ENCODE peak calls at places on chromosomes 12 and 14, in seven cellular contexts. M, D, Z, A, G, F and C are unnamed samples.

GRCh38 chr12:64796205-64796845 is 28.1 kb upstream of the TBC1D30 start:
- DNase-seq in D (peak), Z (peak), F (peak), A (peak), M (peak), G (peak), C (peak)

GRCh38 chr14:104322531-104323466 is 184.4 kb downstream of the KIF26A start:
- DNase-seq in G (no peak), M (no peak), Z (no peak), F (no peak), A (no peak), D (no peak), C (no peak)

GRCh38 chr12:87231818-87232217 is 797.4 kb downstream of the C12orf50 start:
- DNase-seq in G (no peak), D (peak), Z (no peak), F (no peak), A (no peak), M (no peak), C (no peak)

GRCh38 chr12:4041191-4041885 is 168.1 kb upstream of the PARP11 start:
- DNase-seq in G (no peak), M (no peak), A (no peak), F (no peak), D (no peak), Z (no peak), C (no peak)

GRCh38 chr12:23041774-23042173 is 416.8 kb downstream of the ETNK1 start:
- DNase-seq in F (no peak), D (no peak), M (no peak), Z (no peak), A (no peak), G (no peak), C (no peak)

GRCh38 chr14:67620217-67620789 is 583 bp downstream of the ARG2 start:
- DNase-seq in G (peak), F (no peak), D (peak), Z (no peak), A (no peak), M (peak), C (no peak)

GRCh38 chr14:79091381-79091963 is 921.3 kb downstream of the NRXN3 start:
- DNase-seq in Z (no peak), F (no peak), G (no peak), M (no peak), A (no peak), D (no peak), C (no peak)

GRCh38 chr14:24848427-24848826 is 201.5 kb downstream of the STXBP6 start:
- DNase-seq in Z (no peak), G (peak), D (no peak), F (no peak), A (no peak), M (no peak), C (no peak)

GRCh38 chr14:55107766-55108554 is 21.1 kb upstream of the LGALS3 start:
- DNase-seq in G (peak), A (peak), M (peak), Z (no peak), D (peak), F (no peak), C (peak)

GRCh38 chr12:6187948-6188793 is 12.0 kb upstream of the CD9 start:
- DNase-seq in D (no peak), A (no peak), F (no peak), G (no peak), M (no peak), Z (no peak), C (no peak)

GRCh38 chr12:19198272-19198671 is 68.7 kb downstream of the PLEKHA5 start:
- DNase-seq in G (peak), M (no peak), D (peak), A (no peak), Z (no peak), F (no peak), C (no peak)

GRCh38 chr12:88855301-88855700 is 275.0 kb upstream of the KITLG start:
- DNase-seq in F (peak), G (no peak), M (no peak), D (no peak), Z (no peak), A (no peak), C (no peak)

GRCh38 chr12:66044731-66045130 is 85.8 kb downstream of the LLPH start:
- DNase-seq in M (no peak), D (peak), F (no peak), G (peak), Z (no peak), A (no peak), C (no peak)

GRCh38 chr14:93073833-93074769 is 41.6 kb downstream of the ITPK1 start:
- DNase-seq in M (no peak), A (no peak), F (no peak), Z (peak), G (peak), D (no peak), C (no peak)

GRCh38 chr14:21257395-21258193 is 11.6 kb downstream of the HNRNPC start:
- DNase-seq in D (no peak), F (no peak), G (no peak), A (no peak), M (no peak), Z (no peak), C (no peak)

GRCh38 chr14:24312736-24313507 is 1.6 kb downstream of the LTB4R start:
- DNase-seq in A (no peak), D (no peak), G (peak), Z (no peak), M (no peak), F (peak), C (no peak)

GRCh38 chr14:33812181-33812580 is 138.7 kb downstream of the EGLN3 start:
- DNase-seq in D (no peak), G (no peak), A (no peak), Z (no peak), F (no peak), M (no peak), C (no peak)

GRCh38 chr14:96502621-96503251 is 554 bp downstream of the PAPOLA start:
- DNase-seq in Z (no peak), D (peak), G (peak), A (no peak), M (no peak), F (peak), C (peak)

GRCh38 chr12:64085154-64085553 is 136.9 kb downstream of the KICS2 start:
- DNase-seq in Z (no peak), F (no peak), G (no peak), D (no peak), A (no peak), M (no peak), C (no peak)

GRCh38 chr12:67630373-67631088 is 18.0 kb upstream of the DYRK2 start:
- DNase-seq in D (no peak), Z (peak), F (peak), G (peak), M (no peak), A (no peak), C (no peak)

GRCh38 chr14:32608880-32609279 is 279.8 kb downstream of the AKAP6 start:
- DNase-seq in F (no peak), D (peak), A (no peak), M (no peak), G (peak), Z (no peak), C (no peak)

GRCh38 chr12:120321382-120322202 is 6.0 kb downstream of the PLA2G1B start:
- DNase-seq in Z (no peak), M (no peak), D (no peak), G (no peak), A (no peak), F (no peak), C (no peak)

GRCh38 chr12:121610239-121611149 is 15.8 kb upstream of the ORAI1 start:
- DNase-seq in F (no peak), A (no peak), Z (no peak), M (no peak), D (no peak), G (peak), C (no peak)

GRCh38 chr12:175250-175649 is 38.7 kb downstream of the SLC6A12 start:
- DNase-seq in Z (no peak), M (peak), D (no peak), G (no peak), F (no peak), A (no peak), C (no peak)

DNA sequence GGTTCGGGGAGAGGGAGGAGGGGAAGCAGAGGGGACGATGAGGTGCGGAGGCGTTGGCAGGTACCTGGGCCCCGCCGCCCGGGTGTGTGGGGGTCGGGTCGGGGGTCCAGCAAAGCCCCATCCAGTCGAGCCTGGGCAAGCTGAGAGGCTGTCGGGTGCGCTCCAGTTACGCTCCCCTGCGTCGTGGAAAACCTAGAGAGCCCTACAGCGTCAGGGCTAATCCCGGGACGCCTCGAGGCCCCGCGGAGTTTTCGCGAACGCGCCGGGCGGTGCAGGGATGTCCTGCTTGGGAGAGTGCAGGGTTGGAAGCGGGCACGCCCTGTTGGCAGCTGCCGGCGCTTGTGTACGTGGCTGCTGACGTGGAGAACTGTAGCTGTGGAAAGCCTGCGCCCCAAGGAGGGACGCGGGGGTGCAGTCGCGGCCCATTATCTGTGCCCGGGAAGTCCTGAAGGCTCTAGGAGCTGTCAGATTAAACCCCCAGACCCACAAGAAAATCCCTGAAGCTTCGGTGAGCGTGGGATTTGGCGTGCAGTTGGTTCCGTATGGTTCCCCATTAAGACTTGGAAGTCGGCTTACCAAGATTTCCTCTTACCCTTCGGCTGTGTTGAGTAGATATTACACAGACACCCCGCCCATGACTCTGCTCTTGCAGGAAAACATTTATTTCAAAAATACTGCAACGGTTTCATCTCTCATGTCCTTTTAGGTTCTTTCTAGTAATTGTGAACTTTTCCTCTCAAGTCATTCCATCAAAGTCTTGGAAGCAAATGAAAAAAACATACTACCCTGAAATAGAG is 11.3 kb upstream of the SLC38A2 start:
- DNase-seq in F (peak), D (peak), M (peak), Z (peak), A (peak), G (peak), C (no peak)
- TF ChIP-seq CTCF in F (no peak), D (no peak), M (peak), Z (no peak), A (no peak), G (no peak), C (no peak)

GRCh38 chr12:99146730-99147129 is 500.8 kb upstream of the GARIN6 start:
- DNase-seq in G (no peak), D (no peak), M (no peak), F (no peak), Z (no peak), A (no peak), C (no peak)

GRCh38 chr12:99147150-99147549 is 500.4 kb upstream of the GARIN6 start:
- DNase-seq in Z (no peak), D (no peak), F (no peak), G (no peak), A (no peak), M (no peak), C (no peak)

GRCh38 chr12:99146185-99146584 is 501.1 kb downstream of the APAF1 start:
- DNase-seq in A (no peak), D (no peak), F (no peak), M (no peak), G (peak), Z (no peak), C (no peak)
- TF ChIP-seq CTCF in A (no peak), D (no peak), F (no peak), M (no peak), G (no peak), Z (no peak), C (no peak)

GRCh38 chr14:30767624-30768023 is 106.7 kb upstream of the COCH start:
- DNase-seq in G (no peak), Z (no peak), A (no peak), F (no peak), M (no peak), D (no peak), C (no peak)

GRCh38 chr14:30770376-30770775 is 104.0 kb upstream of the COCH start:
- DNase-seq in M (no peak), G (no peak), A (no peak), F (no peak), D (no peak), Z (no peak), C (no peak)

GRCh38 chr14:30763891-30764290 is 110.5 kb upstream of the COCH start:
- DNase-seq in Z (no peak), M (no peak), G (no peak), A (no peak), D (no peak), F (no peak), C (no peak)

GRCh38 chr14:30771595-30771994 is 102.8 kb upstream of the COCH start:
- DNase-seq in M (no peak), D (no peak), G (no peak), Z (no peak), A (no peak), F (no peak), C (no peak)

DNA sequence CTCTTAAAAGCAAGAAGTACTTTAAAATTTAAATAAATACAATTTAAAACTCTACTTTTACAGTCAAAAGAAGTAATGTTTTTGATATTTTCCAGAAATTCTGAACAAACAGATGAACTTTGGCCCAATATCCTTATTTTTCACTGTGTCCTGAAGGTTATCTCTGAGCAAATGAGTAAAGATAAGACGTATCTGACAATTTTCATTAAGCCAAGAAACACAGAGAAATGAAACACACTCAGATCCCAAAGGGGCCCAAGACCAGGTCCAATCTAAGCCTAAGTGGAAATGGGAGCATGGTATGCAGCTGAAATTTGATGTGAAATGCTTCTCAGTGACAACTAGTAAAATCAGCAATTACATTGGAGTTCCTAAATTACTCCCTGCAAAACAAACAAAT is 105.6 kb upstream of the COCH start:
- DNase-seq in F (no peak), A (no peak), G (no peak), M (no peak), Z (no peak), D (no peak), C (no peak)
- TF ChIP-seq CTCF in F (no peak), A (no peak), G (no peak), M (no peak), Z (no peak), D (no peak), C (no peak)

GRCh38 chr14:81727243-81727642 is 193.6 kb upstream of the SEL1L start:
- DNase-seq in Z (no peak), D (no peak), G (no peak), M (no peak), A (no peak), F (no peak), C (no peak)

GRCh38 chr14:81728447-81728846 is 194.8 kb upstream of the SEL1L start:
- DNase-seq in D (no peak), F (no peak), A (no peak), Z (no peak), G (no peak), M (no peak), C (no peak)

GRCh38 chr14:81729622-81730021 is 196.0 kb upstream of the SEL1L start:
- DNase-seq in Z (no peak), F (no peak), D (no peak), M (no peak), G (no peak), A (no peak), C (no peak)
- TF ChIP-seq CTCF in Z (no peak), F (no peak), D (no peak), M (no peak), G (no peak), A (no peak), C (no peak)

DNA sequence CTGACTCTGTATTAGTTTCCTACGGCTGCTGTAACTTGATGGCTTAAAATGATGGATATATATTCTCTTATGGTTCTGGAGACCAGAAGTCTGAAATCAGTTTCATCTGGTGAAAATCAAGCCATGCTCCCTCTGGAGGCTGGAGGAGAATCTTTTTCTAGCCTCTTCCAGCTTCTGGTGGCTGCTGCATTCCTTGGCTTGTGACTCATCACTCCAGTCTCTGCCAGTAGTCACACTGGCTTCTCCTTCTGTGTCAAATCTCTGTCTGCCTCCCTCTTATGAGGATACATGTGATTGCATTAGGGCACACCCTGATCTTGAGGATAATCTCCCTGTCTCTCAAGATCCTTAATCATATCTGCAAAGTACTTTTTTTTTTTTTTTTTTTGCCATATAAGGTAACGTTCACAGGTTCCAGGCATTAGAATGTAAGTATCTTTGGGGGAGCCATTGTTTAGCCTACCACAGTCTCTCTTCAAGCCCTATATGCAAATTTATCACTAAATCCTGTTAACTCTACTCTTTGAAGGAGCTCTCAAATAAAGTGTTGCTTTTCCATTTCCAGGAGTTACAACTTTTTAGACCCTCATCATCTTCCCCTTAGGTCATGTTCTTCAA is 17.8 kb downstream of the DNAL1 start:
- DNase-seq in Z (no peak), G (peak), D (peak), M (no peak), F (no peak), A (peak), C (no peak)
- TF ChIP-seq CTCF in Z (no peak), G (peak), D (peak), M (no peak), F (no peak), A (peak), C (no peak)

GRCh38 chr12:49974677-49975369 is 2.1 kb downstream of the AQP6 start:
- DNase-seq in M (no peak), F (no peak), Z (no peak), D (no peak), A (no peak), G (no peak), C (no peak)

GRCh38 chr12:49972641-49973360 is at the start of gene AQP6:
- DNase-seq in F (no peak), Z (no peak), A (no peak), D (no peak), G (no peak), M (no peak), C (no peak)

GRCh38 chr12:49973361-49973830 is 649 bp downstream of the AQP6 start:
- DNase-seq in F (no peak), M (no peak), A (no peak), Z (no peak), G (no peak), D (no peak), C (no peak)

GRCh38 chr12:49975370-49975761 is 2.6 kb downstream of the AQP6 start:
- DNase-seq in Z (no peak), G (no peak), M (no peak), F (no peak), A (no peak), D (no peak), C (no peak)

GRCh38 chr12:49974231-49974675 is 1.5 kb downstream of the AQP6 start:
- DNase-seq in M (peak), G (peak), D (no peak), Z (no peak), A (peak), F (no peak), C (no peak)
- TF ChIP-seq CTCF in M (peak), G (peak), D (no peak), Z (no peak), A (peak), F (no peak), C (no peak)

GRCh38 chr12:94198872-94199271 is 50.5 kb downstream of the PLXNC1 start:
- DNase-seq in Z (no peak), M (no peak), F (no peak), D (no peak), G (no peak), A (no peak), C (no peak)
- TF ChIP-seq CTCF in Z (no peak), M (no peak), F (no peak), D (no peak), G (no peak), A (no peak), C (no peak)

DNA sequence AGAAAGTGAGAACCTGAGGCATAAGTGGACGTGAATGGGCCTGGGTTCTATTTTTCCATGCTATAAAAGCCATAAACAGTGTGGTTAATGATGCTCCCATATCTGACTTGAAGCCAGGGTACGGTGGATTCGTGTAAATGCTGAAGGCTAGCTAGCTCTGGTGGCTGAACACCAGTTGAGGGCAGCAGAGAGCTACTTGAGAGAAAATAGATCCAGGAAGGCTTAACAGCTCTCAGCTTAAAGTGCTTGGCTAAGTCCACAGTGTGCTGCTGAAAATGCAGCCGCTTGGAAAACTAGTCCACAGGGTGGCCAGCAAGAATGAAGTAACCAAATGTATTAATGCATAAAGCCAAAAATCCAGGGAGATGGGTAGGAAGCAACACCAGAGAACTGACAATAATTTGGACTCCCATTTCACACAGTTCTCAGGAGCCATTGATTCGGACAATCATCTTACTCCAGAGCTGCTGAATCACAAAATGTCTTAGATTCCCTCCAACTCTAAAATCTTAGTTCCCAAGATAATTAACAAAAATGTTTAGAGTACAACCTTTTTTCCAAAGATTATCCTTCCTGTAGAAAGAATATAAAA is 15.0 kb upstream of the FOXG1 start:
- DNase-seq in Z (no peak), A (no peak), G (peak), F (peak), D (peak), M (no peak), C (no peak)
- TF ChIP-seq CTCF in Z (no peak), A (peak), G (peak), F (peak), D (peak), M (peak), C (peak)

GRCh38 chr12:100927825-100928224 is 133.2 kb downstream of the ANO4 start:
- DNase-seq in A (peak), M (no peak), G (peak), D (peak), F (no peak), Z (no peak), C (no peak)

DNA sequence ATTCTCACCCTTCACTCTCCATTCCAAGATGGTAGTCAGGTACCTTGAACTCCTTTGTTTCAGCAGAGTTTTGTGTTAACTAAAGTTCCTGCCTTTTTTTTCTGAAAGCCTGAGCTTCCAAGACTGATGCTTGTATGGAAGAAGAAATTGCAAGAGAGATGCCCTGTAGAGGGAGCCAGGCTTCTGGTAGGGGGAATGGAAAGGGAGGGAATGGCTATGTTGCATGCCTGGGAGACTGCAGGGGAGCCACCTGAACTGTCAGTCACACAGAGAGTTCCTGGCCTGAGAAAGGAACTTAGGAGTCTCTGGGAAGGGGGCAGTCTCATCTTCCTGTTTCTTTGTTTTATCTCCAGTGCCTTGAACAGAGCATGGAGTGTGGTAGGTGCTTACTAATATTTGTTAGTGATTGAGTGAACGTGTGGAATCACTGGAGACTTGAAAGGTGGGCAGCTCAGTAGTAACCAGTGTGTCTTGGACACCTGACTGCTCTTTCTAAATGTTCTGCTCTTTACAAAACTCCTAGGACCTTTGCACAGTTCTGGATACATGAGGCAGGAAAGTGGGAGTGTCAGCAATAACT is 132.2 kb downstream of the ANO4 start:
- DNase-seq in D (peak), M (no peak), Z (no peak), G (peak), F (no peak), A (no peak), C (no peak)
- TF ChIP-seq CTCF in D (no peak), M (no peak), Z (no peak), G (peak), F (no peak), A (peak), C (peak)